ENCODE peak calls at places on chromosomes 6 and 20, in five cellular contexts. One of them, this sample, is unnamed.

GRCh38 chr20:38342196-38342595 is 4.1 kb upstream of the LBP start:
- DNase-seq in PC-3: no peak
- DNase-seq in ascending aorta: no peak
- DNase-seq in spleen: no peak
- DNase-seq in upper lobe of right lung: no peak
- DNase-seq in this sample: no peak

GRCh38 chr6:42690872-42691271 is 31.5 kb downstream of the PRPH2 start:
- DNase-seq in PC-3: no peak
- DNase-seq in ascending aorta: no peak
- DNase-seq in upper lobe of right lung: no peak
- DNase-seq in spleen: no peak
- DNase-seq in this sample: no peak

GRCh38 chr20:8401491-8401890 is 269.4 kb downstream of the PLCB1 start:
- DNase-seq in ascending aorta: no peak
- DNase-seq in PC-3: no peak
- DNase-seq in spleen: no peak
- DNase-seq in upper lobe of right lung: no peak
- DNase-seq in this sample: no peak

GRCh38 chr6:32886674-32887383 is 32.8 kb downstream of the PSMB9 start:
- DNase-seq in upper lobe of right lung: no peak
- DNase-seq in PC-3: peak; percentile 79
- DNase-seq in ascending aorta: no peak
- DNase-seq in spleen: no peak
- DNase-seq in this sample: no peak

GRCh38 chr20:4763261-4763660 is 41.6 kb downstream of the PRND start:
- DNase-seq in upper lobe of right lung: no peak
- DNase-seq in ascending aorta: no peak
- DNase-seq in PC-3: no peak
- DNase-seq in spleen: no peak
- DNase-seq in this sample: no peak

GRCh38 chr6:15462717-15463525 is 199.9 kb downstream of the DTNBP1 start:
- DNase-seq in ascending aorta: no peak
- DNase-seq in upper lobe of right lung: no peak
- DNase-seq in PC-3: peak; percentile 39
- DNase-seq in spleen: no peak
- DNase-seq in this sample: no peak

GRCh38 chr20:53322651-53323050 is 271.0 kb downstream of the ZNF217 start:
- DNase-seq in ascending aorta: no peak
- DNase-seq in spleen: no peak
- DNase-seq in upper lobe of right lung: no peak
- DNase-seq in PC-3: no peak
- DNase-seq in this sample: no peak

GRCh38 chr6:70166088-70166958 is 136.6 kb downstream of the COL9A1 start:
- DNase-seq in PC-3: peak; percentile 52
- DNase-seq in spleen: peak; percentile 78
- DNase-seq in ascending aorta: no peak
- DNase-seq in upper lobe of right lung: peak; percentile 67
- DNase-seq in this sample: no peak

GRCh38 chr20:49890651-49891361 is 24.5 kb downstream of the SPATA2 start:
- DNase-seq in upper lobe of right lung: no peak
- DNase-seq in spleen: peak; percentile 69
- DNase-seq in PC-3: no peak
- DNase-seq in ascending aorta: no peak
- DNase-seq in this sample: peak; percentile 51

GRCh38 chr6:169957351-169957963 is 206.0 kb downstream of the ERMARD start:
- DNase-seq in upper lobe of right lung: peak; percentile 53
- DNase-seq in PC-3: no peak
- DNase-seq in ascending aorta: peak; percentile 58
- DNase-seq in spleen: peak; percentile 76
- DNase-seq in this sample: no peak

GRCh38 chr6:15953152-15953880 is 175.6 kb upstream of the MYLIP start:
- DNase-seq in PC-3: no peak
- DNase-seq in spleen: no peak
- DNase-seq in ascending aorta: no peak
- DNase-seq in upper lobe of right lung: no peak
- DNase-seq in this sample: no peak

GRCh38 chr6:13873288-13874190 is 51.2 kb upstream of the RNF182 start:
- DNase-seq in ascending aorta: peak; percentile 67
- DNase-seq in upper lobe of right lung: peak; percentile 93
- DNase-seq in PC-3: peak; percentile 79
- DNase-seq in spleen: peak; percentile 93
- DNase-seq in this sample: peak; percentile 75

GRCh38 chr6:138727182-138727581 is 46.4 kb upstream of the CCDC28A start:
- DNase-seq in ascending aorta: no peak
- DNase-seq in upper lobe of right lung: no peak
- DNase-seq in spleen: no peak
- DNase-seq in PC-3: no peak
- DNase-seq in this sample: no peak

GRCh38 chr6:167146977-167147376 is 10.8 kb downstream of the GPR31 start:
- DNase-seq in ascending aorta: no peak
- DNase-seq in spleen: no peak
- DNase-seq in PC-3: no peak
- DNase-seq in upper lobe of right lung: no peak
- DNase-seq in this sample: no peak

GRCh38 chr6:113782641-113783040 is 74.5 kb upstream of the MARCKS start:
- DNase-seq in spleen: no peak
- DNase-seq in PC-3: no peak
- DNase-seq in upper lobe of right lung: no peak
- DNase-seq in ascending aorta: no peak
- DNase-seq in this sample: no peak

GRCh38 chr20:19354950-19355349 is 142.5 kb downstream of the SLC24A3 start:
- DNase-seq in upper lobe of right lung: no peak
- DNase-seq in ascending aorta: no peak
- DNase-seq in spleen: no peak
- DNase-seq in PC-3: no peak
- DNase-seq in this sample: no peak
- H3K4me3 ChIP-seq in upper lobe of right lung: no peak overlapping the region
- H3K4me3 ChIP-seq in ascending aorta: no peak overlapping the region
- H3K4me3 ChIP-seq in spleen: no peak overlapping the region
- H3K4me3 ChIP-seq in PC-3: no peak overlapping the region
- H3K4me3 ChIP-seq in this sample: no peak overlapping the region

GRCh38 chr6:165663283-165663735 is 268 bp upstream of the PDE10A start:
- DNase-seq in ascending aorta: no peak
- DNase-seq in PC-3: peak; percentile 4
- DNase-seq in spleen: no peak
- DNase-seq in upper lobe of right lung: no peak
- DNase-seq in this sample: no peak
- H3K27me3 ChIP-seq in ascending aorta: peaks cover 9% of the 10 kb centered on the region
- H3K27me3 ChIP-seq in PC-3: peaks cover 61% of the 10 kb centered on the region
- H3K27me3 ChIP-seq in spleen: peaks cover 98% of the 10 kb centered on the region
- H3K27me3 ChIP-seq in upper lobe of right lung: peaks cover 67% of the 10 kb centered on the region
- H3K27me3 ChIP-seq in this sample: peaks cover 68% of the 10 kb centered on the region

GRCh38 chr6:28635547-28636158 is 110.0 kb downstream of the GPX5 start:
- DNase-seq in upper lobe of right lung: no peak
- DNase-seq in spleen: no peak
- DNase-seq in PC-3: no peak
- DNase-seq in ascending aorta: no peak
- DNase-seq in this sample: no peak
- H3K4me3 ChIP-seq in upper lobe of right lung: no peak overlapping the region
- H3K4me3 ChIP-seq in spleen: no peak overlapping the region
- H3K4me3 ChIP-seq in PC-3: peak overlapping the region; percentile 78
- H3K4me3 ChIP-seq in ascending aorta: peak overlapping the region; percentile 33
- H3K4me3 ChIP-seq in this sample: no peak overlapping the region

DNA sequence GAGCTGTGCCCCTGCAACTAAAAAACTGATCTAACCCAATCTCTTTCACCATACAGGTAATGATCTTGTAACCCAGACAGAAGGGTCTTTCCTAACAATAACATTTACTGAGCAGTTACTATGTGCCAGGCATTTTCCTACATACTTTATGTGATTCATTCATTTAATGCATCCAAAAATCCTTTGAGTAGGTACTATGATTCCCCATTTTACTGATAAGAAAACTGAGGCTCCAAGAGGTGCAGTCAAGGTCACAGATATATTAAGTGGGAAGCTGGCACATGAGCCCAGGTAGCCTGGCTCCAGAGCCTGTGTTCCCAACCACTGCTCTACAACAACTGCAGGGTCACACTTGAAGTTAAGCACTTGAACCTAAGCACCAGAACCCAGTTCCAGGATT is 87.6 kb downstream of the NCR2 start:
- DNase-seq in upper lobe of right lung: no peak
- DNase-seq in ascending aorta: no peak
- DNase-seq in PC-3: no peak
- DNase-seq in spleen: no peak
- DNase-seq in this sample: no peak
- H3K27me3 ChIP-seq in upper lobe of right lung: peaks cover 10% of the 10 kb centered on the region
- H3K27me3 ChIP-seq in ascending aorta: no peaks in the 10 kb centered on the region
- H3K27me3 ChIP-seq in PC-3: peaks cover 38% of the 10 kb centered on the region
- H3K27me3 ChIP-seq in spleen: peaks cover 47% of the 10 kb centered on the region
- H3K27me3 ChIP-seq in this sample: no peaks in the 10 kb centered on the region

DNA sequence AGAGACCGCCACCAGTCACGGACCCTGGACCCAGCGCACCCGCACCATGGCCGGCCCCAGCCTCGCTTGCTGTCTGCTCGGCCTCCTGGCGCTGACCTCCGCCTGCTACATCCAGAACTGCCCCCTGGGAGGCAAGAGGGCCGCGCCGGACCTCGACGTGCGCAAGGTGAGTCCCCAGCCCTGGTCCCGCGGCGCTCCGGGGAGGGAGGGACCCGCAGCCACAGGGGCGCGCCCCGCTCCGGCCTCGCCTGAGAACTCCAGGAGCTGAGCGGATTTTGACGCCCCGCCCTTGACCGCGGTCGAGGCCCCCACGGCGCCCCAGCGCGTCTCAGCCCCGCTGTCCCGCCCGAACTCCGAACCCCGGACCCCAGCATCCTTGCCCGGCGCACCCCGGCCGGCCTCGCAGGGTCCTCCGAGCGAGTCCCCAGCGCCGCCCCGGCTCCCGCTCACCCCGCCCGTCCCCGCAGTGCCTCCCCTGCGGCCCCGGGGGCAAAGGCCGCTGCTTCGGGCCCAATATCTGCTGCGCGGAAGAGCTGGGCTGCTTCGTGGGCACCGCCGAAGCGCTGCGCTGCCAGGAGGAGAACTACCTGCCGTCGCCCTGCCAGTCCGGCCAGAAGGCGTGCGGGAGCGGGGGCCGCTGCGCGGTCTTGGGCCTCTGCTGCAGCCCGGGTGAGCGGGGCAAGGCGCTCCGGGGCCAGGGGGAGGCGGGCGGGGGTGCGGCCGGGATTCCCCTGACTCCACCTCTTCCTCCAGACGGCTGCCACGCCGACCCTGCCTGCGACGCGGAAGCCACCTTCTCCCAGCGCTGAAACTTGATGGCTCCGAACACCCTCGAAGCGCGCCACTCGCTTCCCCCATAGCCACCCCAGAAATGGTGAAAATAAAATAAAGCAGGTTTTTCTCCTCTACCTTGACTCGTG is at the start of gene OXT:
- DNase-seq in ascending aorta: no peak
- DNase-seq in upper lobe of right lung: peak; percentile 70
- DNase-seq in PC-3: no peak
- DNase-seq in spleen: peak; percentile 91
- DNase-seq in this sample: no peak
- H3K4me3 ChIP-seq in ascending aorta: peak within 1 kb of the TSS; percentile 62
- H3K4me3 ChIP-seq in upper lobe of right lung: peak within 1 kb of the TSS; percentile 45
- H3K4me3 ChIP-seq in PC-3: no peak within 1 kb of the TSS
- H3K4me3 ChIP-seq in spleen: peak within 1 kb of the TSS; percentile 44
- H3K4me3 ChIP-seq in this sample: peak within 1 kb of the TSS; percentile 88

DNA sequence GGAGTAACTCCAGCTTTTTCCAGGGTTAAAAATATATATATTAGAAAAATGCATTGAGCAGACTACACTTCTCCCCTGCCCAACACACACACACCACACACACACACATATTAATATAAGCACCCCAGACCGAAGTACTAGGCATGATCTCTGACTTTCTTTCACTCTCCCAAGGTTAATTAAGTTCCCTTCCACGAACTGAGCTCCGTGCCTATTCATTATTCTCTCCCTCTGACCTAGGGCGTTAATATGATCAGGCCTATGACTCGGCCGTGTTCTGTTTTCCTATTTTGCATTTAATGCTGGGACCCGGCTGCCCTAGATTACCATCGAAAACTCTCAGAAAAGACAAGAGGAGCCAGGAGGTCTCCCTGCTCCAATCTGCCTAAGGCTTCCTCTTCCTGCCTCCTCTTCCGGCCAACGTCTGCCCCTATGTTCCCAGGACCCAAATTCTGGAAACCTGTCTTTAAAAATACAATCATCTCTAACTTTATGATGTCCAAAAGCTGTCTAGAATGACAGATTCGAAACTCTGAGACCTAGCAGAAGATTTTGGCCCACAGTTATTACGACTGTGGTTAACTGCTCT is 6.1 kb upstream of the POU3F2 start:
- DNase-seq in PC-3: no peak
- DNase-seq in ascending aorta: no peak
- DNase-seq in upper lobe of right lung: no peak
- DNase-seq in spleen: no peak
- DNase-seq in this sample: no peak
- H3K27me3 ChIP-seq in PC-3: peaks cover 91% of the 10 kb centered on the region
- H3K27me3 ChIP-seq in ascending aorta: peaks cover 36% of the 10 kb centered on the region
- H3K27me3 ChIP-seq in upper lobe of right lung: peaks cover 98% of the 10 kb centered on the region
- H3K27me3 ChIP-seq in spleen: peaks cover 100% of the 10 kb centered on the region
- H3K27me3 ChIP-seq in this sample: peaks cover 19% of the 10 kb centered on the region

DNA sequence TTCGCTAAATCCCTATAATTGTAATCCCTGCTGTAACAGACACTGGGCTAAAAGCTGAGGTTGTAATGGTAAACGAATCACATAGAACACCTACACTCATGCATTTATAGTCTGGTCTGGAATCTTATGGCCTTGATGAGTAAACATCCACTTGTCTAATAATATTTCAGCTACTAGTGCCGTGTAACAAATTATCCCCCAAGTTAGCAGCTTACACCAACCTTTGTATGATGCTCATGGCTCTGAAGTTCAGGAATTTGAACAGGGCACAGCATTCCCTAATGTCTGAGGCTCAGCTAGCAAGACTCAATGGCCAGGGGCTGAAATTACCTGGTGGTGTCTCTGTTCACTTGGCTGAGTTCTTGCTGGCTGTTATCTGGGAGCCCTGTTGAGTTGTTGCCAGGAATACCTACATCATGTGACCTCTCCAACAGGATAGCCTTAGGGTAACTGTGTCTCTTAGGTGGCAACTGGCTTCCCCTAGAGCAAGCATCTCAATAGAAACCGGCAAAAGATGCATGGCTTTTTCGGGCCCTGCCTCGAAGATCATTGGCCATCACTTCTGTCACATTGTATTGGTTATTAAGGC is 100.9 kb upstream of the TMEM170B start:
- DNase-seq in spleen: no peak
- DNase-seq in ascending aorta: no peak
- DNase-seq in upper lobe of right lung: no peak
- DNase-seq in PC-3: no peak
- DNase-seq in this sample: no peak
- H3K4me3 ChIP-seq in spleen: no peak overlapping the region
- H3K4me3 ChIP-seq in ascending aorta: no peak overlapping the region
- H3K4me3 ChIP-seq in upper lobe of right lung: no peak overlapping the region
- H3K4me3 ChIP-seq in PC-3: no peak overlapping the region
- H3K4me3 ChIP-seq in this sample: no peak overlapping the region

GRCh38 chr6:53130891-53131290 is 17.8 kb downstream of the GCM1 start:
- DNase-seq in PC-3: no peak
- DNase-seq in ascending aorta: no peak
- DNase-seq in upper lobe of right lung: no peak
- DNase-seq in spleen: no peak
- DNase-seq in this sample: no peak
- H3K27me3 ChIP-seq in PC-3: no peaks in the 10 kb centered on the region
- H3K27me3 ChIP-seq in ascending aorta: no peaks in the 10 kb centered on the region
- H3K27me3 ChIP-seq in upper lobe of right lung: no peaks in the 10 kb centered on the region
- H3K27me3 ChIP-seq in spleen: peaks cover 6% of the 10 kb centered on the region
- H3K27me3 ChIP-seq in this sample: no peaks in the 10 kb centered on the region

GRCh38 chr20:61435823-61436220 is 183.8 kb downstream of the CDH4 start:
- DNase-seq in spleen: no peak
- DNase-seq in ascending aorta: no peak
- DNase-seq in upper lobe of right lung: peak; percentile 41
- DNase-seq in PC-3: no peak
- DNase-seq in this sample: no peak
- H3K4me3 ChIP-seq in spleen: no peak overlapping the region
- H3K4me3 ChIP-seq in ascending aorta: no peak overlapping the region
- H3K4me3 ChIP-seq in upper lobe of right lung: no peak overlapping the region
- H3K4me3 ChIP-seq in PC-3: no peak overlapping the region
- H3K4me3 ChIP-seq in this sample: no peak overlapping the region

This sample was measured in breast epithelium.